ENCODE peak calls at places on chromosomes 12 and 14, in four cellular contexts. One of them, this sample, is unnamed.

GRCh38 chr14:104230119-104230885 is 91.9 kb downstream of the KIF26A start:
- DNase-seq in HCT116: no peak
- DNase-seq in HepG2: no peak
- DNase-seq in H1: no peak
- DNase-seq in this sample: no peak

GRCh38 chr12:108338915-108339657 is at the start of gene CMKLR1:
- DNase-seq in HCT116: no peak
- DNase-seq in HepG2: no peak
- DNase-seq in H1: no peak
- DNase-seq in this sample: no peak

GRCh38 chr12:118050972-118051910 is 9.7 kb downstream of the WSB2 start:
- DNase-seq in HCT116: no peak
- DNase-seq in HepG2: no peak
- DNase-seq in H1: no peak
- DNase-seq in this sample: no peak

GRCh38 chr14:104433401-104434213 is 146.0 kb upstream of the C14orf180 start:
- DNase-seq in HCT116: no peak
- DNase-seq in HepG2: no peak
- DNase-seq in H1: no peak
- DNase-seq in this sample: no peak

GRCh38 chr12:56013482-56013881 is 7.4 kb upstream of the IKZF4 start:
- DNase-seq in HCT116: no peak
- DNase-seq in HepG2: no peak
- DNase-seq in H1: no peak
- DNase-seq in this sample: no peak

GRCh38 chr14:103109789-103110415 is 13.4 kb upstream of the TNFAIP2 start:
- DNase-seq in HCT116: peak; percentile 50
- DNase-seq in HepG2: peak; percentile 73
- DNase-seq in H1: no peak
- DNase-seq in this sample: no peak

GRCh38 chr12:92765871-92766270 is 63.1 kb downstream of the PLEKHG7 start:
- DNase-seq in HCT116: no peak
- DNase-seq in HepG2: peak; percentile 38
- DNase-seq in H1: no peak
- DNase-seq in this sample: no peak

GRCh38 chr12:20489645-20490044 is 121.3 kb downstream of the PDE3A start:
- DNase-seq in HCT116: no peak
- DNase-seq in HepG2: no peak
- DNase-seq in H1: no peak
- DNase-seq in this sample: no peak

GRCh38 chr12:32604565-32604964 is 74.5 kb upstream of the DNM1L start:
- DNase-seq in HCT116: no peak
- DNase-seq in HepG2: no peak
- DNase-seq in H1: no peak
- DNase-seq in this sample: no peak

GRCh38 chr12:3622732-3623690 is 129.9 kb downstream of the CRACR2A start:
- DNase-seq in HCT116: no peak
- DNase-seq in HepG2: no peak
- DNase-seq in H1: no peak
- DNase-seq in this sample: no peak

GRCh38 chr12:98471085-98471484 is 44.3 kb upstream of the TMPO start:
- DNase-seq in HCT116: no peak
- DNase-seq in HepG2: no peak
- DNase-seq in H1: no peak
- DNase-seq in this sample: no peak

GRCh38 chr14:52910597-52910996 is 40.3 kb downstream of the FERMT2 start:
- DNase-seq in HCT116: no peak
- DNase-seq in HepG2: no peak
- DNase-seq in H1: no peak
- DNase-seq in this sample: no peak

GRCh38 chr12:89157413-89157812 is 194.9 kb downstream of the DUSP6 start:
- DNase-seq in HCT116: no peak
- DNase-seq in HepG2: peak; percentile 18
- DNase-seq in H1: no peak
- DNase-seq in this sample: no peak

GRCh38 chr12:89156324-89156723 is 196.0 kb downstream of the DUSP6 start:
- DNase-seq in HCT116: no peak
- DNase-seq in HepG2: no peak
- DNase-seq in H1: no peak
- DNase-seq in this sample: no peak

GRCh38 chr12:89153341-89153740 is 199.0 kb downstream of the DUSP6 start:
- DNase-seq in HCT116: no peak
- DNase-seq in HepG2: no peak
- DNase-seq in H1: no peak
- DNase-seq in this sample: no peak

GRCh38 chr12:89154743-89155530 is 197.4 kb downstream of the DUSP6 start:
- DNase-seq in HCT116: no peak
- DNase-seq in HepG2: no peak
- DNase-seq in H1: no peak
- DNase-seq in this sample: no peak

DNA sequence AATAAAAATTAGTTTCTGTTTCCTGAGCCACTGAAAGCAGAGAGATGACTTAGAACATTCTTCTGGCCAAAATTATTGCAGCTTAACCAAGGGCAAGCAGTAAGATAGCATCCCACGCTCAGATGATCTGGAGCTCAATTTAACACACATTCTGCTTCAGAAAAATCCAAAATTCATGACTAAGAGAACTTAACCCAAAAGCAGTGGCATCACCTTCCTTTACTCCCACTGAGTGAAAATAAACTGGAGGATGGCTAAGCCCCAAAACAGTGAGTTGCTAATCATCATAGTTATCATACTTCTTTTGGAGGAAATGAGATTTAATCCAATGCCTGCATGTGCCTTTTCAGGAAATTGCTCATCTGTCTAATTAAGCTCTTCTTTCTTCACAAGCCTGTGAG is 195.4 kb downstream of the DUSP6 start:
- DNase-seq in HCT116: no peak
- DNase-seq in HepG2: no peak
- DNase-seq in H1: no peak
- DNase-seq in this sample: no peak
- TF ChIP-seq ZNF274 in HCT116: no peak
- TF ChIP-seq ZNF274 in HepG2: no peak
- TF ChIP-seq ZNF274 in H1: no peak
- TF ChIP-seq ZNF274 in this sample: no peak

GRCh38 chr14:95690815-95691214 is 4.6 kb downstream of the TCL1B start:
- DNase-seq in HCT116: no peak
- DNase-seq in HepG2: no peak
- DNase-seq in H1: no peak
- DNase-seq in this sample: no peak

GRCh38 chr14:95683793-95684192 is 2.4 kb upstream of the TCL1B start:
- DNase-seq in HCT116: peak; percentile 32
- DNase-seq in HepG2: peak; percentile 11
- DNase-seq in H1: no peak
- DNase-seq in this sample: no peak

GRCh38 chr14:95689441-95689840 is 3.2 kb downstream of the TCL1B start:
- DNase-seq in HCT116: no peak
- DNase-seq in HepG2: no peak
- DNase-seq in H1: no peak
- DNase-seq in this sample: no peak

GRCh38 chr14:95686935-95687334 is 709 bp downstream of the TCL1B start:
- DNase-seq in HCT116: no peak
- DNase-seq in HepG2: no peak
- DNase-seq in H1: no peak
- DNase-seq in this sample: no peak

DNA sequence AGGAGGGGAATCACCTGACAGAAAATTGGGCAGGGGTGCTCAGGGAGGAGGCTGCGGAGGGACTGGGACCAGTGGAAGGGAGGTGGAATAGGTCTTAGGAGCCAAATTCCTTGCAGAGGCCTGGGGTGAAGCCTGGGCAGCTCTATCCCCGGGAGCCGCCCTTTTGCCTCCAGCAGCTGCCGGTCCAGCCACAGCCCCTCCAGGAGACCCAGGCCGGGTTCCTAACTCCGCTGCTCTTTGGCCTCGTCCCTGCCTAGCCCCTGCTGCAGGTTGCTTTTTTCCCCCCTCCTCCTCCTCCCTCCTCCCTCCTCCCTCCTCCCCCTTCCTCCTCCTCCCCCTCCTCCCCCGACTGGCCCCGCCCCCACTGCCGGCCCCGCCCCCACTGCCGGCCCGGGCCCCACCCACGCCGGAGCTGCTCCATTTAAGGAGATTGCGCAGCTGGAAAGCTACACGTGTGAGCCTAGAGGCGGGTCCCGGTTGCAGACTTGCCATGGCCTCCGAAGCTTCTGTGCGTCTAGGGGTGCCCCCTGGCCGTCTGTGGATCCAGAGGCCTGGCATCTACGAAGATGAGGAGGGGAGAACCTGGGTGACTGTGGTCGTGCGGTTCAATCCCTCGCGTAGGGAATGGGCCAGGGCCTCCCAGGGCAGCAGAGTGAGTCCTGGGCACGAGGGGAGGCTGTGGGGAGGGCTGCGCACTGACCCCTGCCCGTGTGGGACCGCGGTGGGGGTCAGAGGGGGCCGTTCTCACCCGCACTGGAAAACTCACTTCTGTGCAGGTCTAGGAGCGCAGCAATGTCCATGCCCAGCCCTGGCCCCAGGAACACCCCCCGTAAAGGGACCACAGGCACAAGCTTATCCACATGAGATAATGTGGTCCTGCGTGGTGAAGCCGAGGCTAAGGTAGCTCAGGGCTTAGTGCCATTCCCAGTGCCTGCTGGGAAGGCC is at the start of gene TCL1B:
- DNase-seq in HCT116: no peak
- DNase-seq in HepG2: no peak
- DNase-seq in H1: no peak
- DNase-seq in this sample: no peak
- H3K9ac ChIP-seq in HCT116: no peak within 1 kb of the TSS
- H3K9ac ChIP-seq in HepG2: no peak within 1 kb of the TSS
- H3K9ac ChIP-seq in H1: no peak within 1 kb of the TSS
- H3K9ac ChIP-seq in this sample: no peak within 1 kb of the TSS

DNA sequence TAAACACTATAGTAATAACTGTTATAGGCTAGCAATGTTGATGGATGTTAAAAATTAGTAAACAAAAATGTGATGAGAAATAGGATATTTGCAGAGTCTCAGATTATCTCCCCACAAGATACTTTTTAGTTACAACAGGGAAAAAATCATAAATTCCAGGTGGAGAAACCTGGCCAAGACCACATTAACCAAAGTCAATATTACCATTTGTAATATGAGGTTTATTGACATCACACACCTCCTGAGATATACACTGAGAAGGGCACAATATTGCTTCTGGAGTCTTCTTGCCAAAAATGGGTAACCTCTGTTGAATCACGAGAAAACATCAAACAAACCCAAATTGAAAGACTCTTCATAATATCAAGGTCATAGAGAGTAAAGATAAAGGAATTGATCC is 72.3 kb upstream of the AMIGO2 start:
- DNase-seq in HCT116: no peak
- DNase-seq in HepG2: no peak
- DNase-seq in H1: no peak
- DNase-seq in this sample: no peak
- TF ChIP-seq YY1 in HCT116: no peak
- TF ChIP-seq YY1 in HepG2: no peak
- TF ChIP-seq YY1 in H1: no peak
- TF ChIP-seq YY1 in this sample: no peak

GRCh38 chr14:54175298-54175942 is 218.8 kb upstream of the BMP4 start:
- DNase-seq in HCT116: peak; percentile 78
- DNase-seq in HepG2: peak; percentile 89
- DNase-seq in H1: peak; percentile 23
- DNase-seq in this sample: peak; percentile 60
- TF ChIP-seq ZNF274 in HCT116: no peak
- TF ChIP-seq ZNF274 in HepG2: no peak
- TF ChIP-seq ZNF274 in H1: no peak
- TF ChIP-seq ZNF274 in this sample: no peak

DNA sequence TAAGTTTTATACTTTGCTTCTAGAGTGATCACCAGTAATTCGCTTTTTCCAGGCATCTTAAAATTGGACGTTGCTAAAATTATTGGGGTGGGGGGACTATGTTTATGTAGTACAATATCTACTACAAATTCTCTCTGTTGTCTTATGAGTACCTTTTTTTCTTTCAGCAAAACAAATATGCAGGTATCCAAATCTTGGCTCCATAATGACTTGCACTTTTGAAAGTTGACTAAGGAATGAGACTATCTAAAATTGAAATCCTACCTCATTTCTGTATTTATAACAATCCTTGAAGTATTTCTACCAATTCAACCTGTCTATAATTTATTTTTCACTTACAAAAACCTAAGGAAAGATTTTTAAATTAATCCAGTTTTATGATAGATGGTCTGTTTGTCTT is 2.4 kb downstream of the DYNC1H1 start:
- DNase-seq in HCT116: no peak
- DNase-seq in HepG2: no peak
- DNase-seq in H1: no peak
- DNase-seq in this sample: no peak
- H3K9ac ChIP-seq in HCT116: peak overlapping the region; percentile 94
- H3K9ac ChIP-seq in HepG2: peak overlapping the region; percentile 17
- H3K9ac ChIP-seq in H1: no peak overlapping the region
- H3K9ac ChIP-seq in this sample: no peak overlapping the region

GRCh38 chr14:76870146-76870545 is 43.9 kb downstream of the LRRC74A start:
- DNase-seq in HCT116: no peak
- DNase-seq in HepG2: peak; percentile 16
- DNase-seq in H1: no peak
- DNase-seq in this sample: no peak
- TF ChIP-seq YY1 in HCT116: no peak
- TF ChIP-seq YY1 in HepG2: no peak
- TF ChIP-seq YY1 in H1: peak; percentile 12
- TF ChIP-seq YY1 in this sample: no peak